ENCODE peak calls at places on chromosome 14, in ten cellular contexts. N is stimulated activated CD4-positive, alpha-beta T cell treated with anti-CD3 and anti-CD28 coated beads, Interleukin-2, amount 100 ng/mL, for 24 hours; F is M059J; K is cortex of kidney; U is neural crest cell; T is EL; Q is stimulated activated CD8-positive, alpha-beta memory T cell treated with anti-CD3 and anti-CD28 coated beads, Interleukin-4, amount 100 ng/mL, for 48 hours; P is posterior vena cava; V is foreskin fibroblast; I is activated gamma-delta T cell treated with Interleukin-2 at 50 U/mL for 16 hours. L is an unnamed sample.
A peak's percentile ranks its signal among the peaks of the same experiment; 100 is the strongest.

GRCh38 chr14:74941676-74942097 is 13.7 kb downstream of the PGF start:
- DNase-seq in F (peak; percentile 32), V (peak; percentile 57), I (peak; percentile 42), K (no peak), T (peak; percentile 78), N (peak; percentile 68), Q (peak; percentile 83), P (peak; percentile 90), U (no peak), L (no peak)

GRCh38 chr14:92484132-92484823 is 29.3 kb upstream of the RIN3 start:
- DNase-seq in I (no peak), Q (peak; percentile 11), P (no peak), F (no peak), U (no peak), V (no peak), N (no peak), T (no peak), K (no peak), L (no peak)

GRCh38 chr14:91927800-91928199 is 19.7 kb downstream of the FBLN5 start:
- DNase-seq in I (no peak), P (no peak), F (no peak), Q (no peak), U (no peak), T (no peak), K (no peak), V (no peak), N (no peak), L (no peak)

GRCh38 chr14:105582639-105583038 is 56.3 kb downstream of the TMEM121 start:
- DNase-seq in T (no peak), F (no peak), K (no peak), Q (no peak), V (no peak), N (no peak), P (no peak), I (peak; percentile 2), U (no peak), L (no peak)

GRCh38 chr14:67571275-67571990 is 28.6 kb downstream of the PIGH start:
- DNase-seq in Q (peak; percentile 80), K (no peak), P (peak; percentile 86), V (peak; percentile 36), U (peak; percentile 72), F (peak; percentile 49), T (peak; percentile 59), I (peak; percentile 70), N (peak; percentile 73), L (no peak)

GRCh38 chr14:69485701-69486100 is 1.2 kb downstream of the PLEKHD1 start:
- DNase-seq in N (no peak), I (no peak), P (peak; percentile 37), T (no peak), V (no peak), F (no peak), K (no peak), U (no peak), Q (no peak), L (no peak)

GRCh38 chr14:105885561-105886320 is 359.4 kb downstream of the TMEM121 start:
- DNase-seq in I (peak; percentile 2), V (no peak), F (no peak), N (no peak), P (peak; percentile 69), Q (peak; percentile 19), T (no peak), U (no peak), K (no peak), L (no peak)

GRCh38 chr14:95394981-95395737 is 75.5 kb upstream of the CLMN start:
- DNase-seq in I (no peak), K (no peak), F (no peak), V (no peak), Q (no peak), T (no peak), U (no peak), P (no peak), N (no peak), L (no peak)

GRCh38 chr14:103496776-103497175 is 25.9 kb downstream of the CKB start:
- DNase-seq in Q (peak; percentile 11), T (no peak), N (no peak), F (no peak), I (no peak), U (no peak), K (no peak), V (peak; percentile 21), P (no peak), L (no peak)

GRCh38 chr14:50772361-50772760 is 58.6 kb downstream of the NIN start:
- DNase-seq in U (no peak), Q (no peak), P (no peak), T (peak; percentile 31), N (no peak), V (peak; percentile 79), F (peak; percentile 20), K (no peak), I (no peak), L (no peak)

GRCh38 chr14:20697273-20698017 is 8.9 kb downstream of the ANG start:
- DNase-seq in K (no peak), T (peak; percentile 64), V (peak; percentile 65), Q (peak; percentile 68), I (peak; percentile 60), F (peak; percentile 62), P (peak; percentile 86), N (peak; percentile 62), U (peak; percentile 71), L (no peak)

GRCh38 chr14:99242816-99243795 is 28.9 kb downstream of the BCL11B start:
- DNase-seq in N (peak; percentile 56), K (no peak), F (no peak), T (no peak), I (no peak), P (no peak), U (no peak), Q (no peak), V (no peak), L (no peak)

GRCh38 chr14:104800600-104801283 is at the start of gene ZBTB42:
- DNase-seq in U (no peak), Q (peak; percentile 74), I (peak; percentile 64), T (peak; percentile 57), V (no peak), N (peak; percentile 67), P (peak; percentile 85), K (no peak), F (peak; percentile 54), L (no peak)

GRCh38 chr14:39977198-39977597 is 545.0 kb upstream of the FBXO33 start:
- DNase-seq in V (no peak), T (no peak), N (no peak), P (no peak), I (no peak), F (no peak), K (no peak), U (no peak), Q (no peak), L (peak; percentile 56)

GRCh38 chr14:32189806-32190205 is 12.0 kb upstream of the RNU6-7 start:
- DNase-seq in P (no peak), U (no peak), N (no peak), F (no peak), Q (no peak), V (no peak), T (no peak), K (no peak), I (no peak), L (no peak)

GRCh38 chr14:102155150-102155549 is 15.5 kb downstream of the WDR20 start:
- DNase-seq in P (no peak), V (no peak), T (peak; percentile 31), N (no peak), F (peak; percentile 27), U (no peak), I (no peak), Q (no peak), K (no peak), L (no peak)

GRCh38 chr14:64685364-64686130 is 18.7 kb upstream of the PLEKHG3 start:
- DNase-seq in T (no peak), P (no peak), V (no peak), F (no peak), U (no peak), N (no peak), I (no peak), Q (no peak), K (no peak), L (no peak)

GRCh38 chr14:55585854-55586253 is 5.8 kb downstream of the KTN1 start:
- DNase-seq in K (no peak), P (no peak), F (peak; percentile 71), U (no peak), I (no peak), N (no peak), V (peak; percentile 28), Q (no peak), T (peak; percentile 53), L (no peak)

GRCh38 chr14:29216316-29216715 is 449.7 kb downstream of the FOXG1 start:
- DNase-seq in V (no peak), N (no peak), I (no peak), U (no peak), T (no peak), K (no peak), F (no peak), P (no peak), Q (no peak), L (peak; percentile 99)

GRCh38 chr14:88993946-88994345 is 169.5 kb downstream of the TTC8 start:
- DNase-seq in F (peak; percentile 80), T (peak; percentile 40), P (no peak), Q (no peak), N (no peak), K (no peak), V (peak; percentile 15), U (no peak), I (no peak), L (no peak)

GRCh38 chr14:78524766-78525165 is 354.6 kb downstream of the NRXN3 start:
- DNase-seq in F (no peak), N (no peak), U (no peak), T (no peak), V (no peak), K (no peak), I (no peak), Q (no peak), P (no peak), L (no peak)

GRCh38 chr14:50734950-50735697 is 67.0 kb upstream of the SAV1 start:
- DNase-seq in U (no peak), F (peak; percentile 12), P (no peak), K (no peak), V (no peak), T (peak; percentile 7), N (no peak), Q (no peak), I (no peak), L (no peak)

GRCh38 chr14:101634453-101635237 is 73.3 kb downstream of the DIO3 start:
- DNase-seq in U (no peak), V (no peak), N (no peak), K (no peak), I (no peak), T (no peak), F (no peak), Q (no peak), P (peak; percentile 73), L (no peak)

GRCh38 chr14:50403433-50403832 is 6.8 kb upstream of the CDKL1 start:
- DNase-seq in K (no peak), V (no peak), T (peak; percentile 29), I (no peak), Q (no peak), P (no peak), F (peak; percentile 21), N (no peak), U (no peak), L (no peak)

GRCh38 chr14:69107407-69108003 is 45.4 kb downstream of the DCAF5 start:
- DNase-seq in I (peak; percentile 18), K (no peak), Q (no peak), F (peak; percentile 72), U (no peak), T (peak; percentile 71), N (no peak), P (no peak), V (peak; percentile 54), L (peak; percentile 20)

GRCh38 chr14:42224053-42224888 is 617.6 kb downstream of the LRFN5 start:
- DNase-seq in I (no peak), N (peak; percentile 24), T (peak; percentile 41), V (peak; percentile 68), Q (peak; percentile 57), K (no peak), U (peak; percentile 86), F (peak; percentile 51), P (no peak), L (peak; percentile 22)

GRCh38 chr14:59464651-59465569 is at the start of gene GPR135:
- DNase-seq in F (peak; percentile 53), V (peak; percentile 35), K (no peak), P (peak; percentile 88), I (peak; percentile 49), U (peak; percentile 43), N (peak; percentile 51), T (peak; percentile 58), Q (peak; percentile 63), L (no peak)

GRCh38 chr14:68099348-68100045 is 279.9 kb downstream of the RAD51B start:
- DNase-seq in Q (no peak), K (no peak), T (no peak), N (no peak), V (no peak), I (no peak), F (no peak), P (no peak), U (no peak), L (no peak)